ENCODE peak calls at places on chromosomes 12 and 14, in ten cellular contexts. A, V, M, Z, J, P, U, F, Q and C are unnamed samples.

GRCh38 chr12:19779393-19780056 is 340.2 kb downstream of the AEBP2 start:
- DNase-seq in V (no peak), J (no peak), Q (peak), Z (no peak), M (no peak), P (no peak), U (no peak), F (no peak), A (no peak), C (no peak)

GRCh38 chr12:51070004-51070403 is 13.4 kb downstream of the CSRNP2 start:
- DNase-seq in U (no peak), Z (no peak), Q (no peak), A (no peak), P (no peak), V (no peak), F (no peak), M (no peak), J (no peak), C (no peak)

GRCh38 chr12:868722-869121 is 80.8 kb downstream of the RAD52 start:
- DNase-seq in M (no peak), V (no peak), F (no peak), A (no peak), P (no peak), J (no peak), Q (no peak), U (no peak), Z (no peak), C (no peak)

GRCh38 chr12:111220363-111220762 is 148.5 kb downstream of the PHETA1 start:
- DNase-seq in A (no peak), Q (no peak), F (no peak), M (no peak), U (no peak), Z (no peak), J (no peak), P (no peak), V (no peak), C (no peak)

GRCh38 chr12:42468341-42468821 is 121.2 kb downstream of the PRICKLE1 start:
- DNase-seq in V (no peak), F (no peak), J (no peak), U (no peak), Q (no peak), A (no peak), P (peak), Z (no peak), M (peak), C (no peak)

GRCh38 chr12:118850244-118850825 is 131.0 kb upstream of the SRRM4 start:
- DNase-seq in V (peak), Z (peak), F (peak), Q (peak), J (no peak), A (no peak), M (no peak), P (peak), U (peak), C (no peak)

GRCh38 chr12:25459541-25459951 is 93.5 kb downstream of the LMNTD1 start:
- DNase-seq in F (no peak), M (no peak), A (peak), V (no peak), U (no peak), Z (no peak), P (no peak), Q (no peak), J (no peak), C (peak)

GRCh38 chr14:27739657-27740156 is 1026.9 kb upstream of the FOXG1 start:
- DNase-seq in J (no peak), P (no peak), F (no peak), Z (no peak), A (no peak), M (no peak), V (no peak), U (no peak), Q (no peak), C (no peak)

GRCh38 chr12:27274706-27275105 is 30.6 kb downstream of the STK38L start:
- DNase-seq in Z (no peak), A (no peak), M (no peak), P (no peak), Q (no peak), V (no peak), F (no peak), J (no peak), U (no peak), C (no peak)

GRCh38 chr14:73723799-73724621 is 9.8 kb upstream of the PNMA1 start:
- DNase-seq in V (peak), M (peak), A (no peak), U (peak), P (peak), F (no peak), Q (peak), J (peak), Z (peak), C (no peak)

GRCh38 chr12:62647586-62647985 is 181.0 kb downstream of the MON2 start:
- DNase-seq in J (no peak), A (no peak), Z (no peak), P (no peak), M (no peak), Q (no peak), F (no peak), U (no peak), V (no peak), C (no peak)

GRCh38 chr12:51890511-51891171 is 2.7 kb downstream of the ANKRD33 start:
- DNase-seq in F (no peak), V (no peak), J (peak), Z (no peak), M (no peak), Q (no peak), A (peak), U (no peak), P (no peak), C (no peak)

GRCh38 chr14:102088012-102088792 is 1.4 kb upstream of the HSP90AA1 start:
- DNase-seq in M (peak), V (peak), U (no peak), Q (peak), J (peak), Z (no peak), P (peak), F (peak), A (peak), C (no peak)

GRCh38 chr12:124919646-124920352 is 5.3 kb upstream of the UBC start:
- DNase-seq in U (no peak), A (no peak), Q (no peak), Z (peak), V (no peak), M (no peak), P (peak), J (no peak), F (no peak), C (no peak)

GRCh38 chr12:57126061-57126460 is 2.2 kb upstream of the LRP1 start:
- DNase-seq in V (no peak), U (no peak), A (no peak), F (no peak), M (no peak), Q (no peak), Z (no peak), J (no peak), P (no peak), C (peak)

GRCh38 chr12:89796798-89797382 is 88.3 kb upstream of the ATP2B1 start:
- DNase-seq in P (no peak), U (no peak), Q (no peak), F (no peak), M (no peak), A (no peak), Z (no peak), J (no peak), V (no peak), C (no peak)

GRCh38 chr14:95140060-95140858 is 17.1 kb downstream of the DICER1 start:
- DNase-seq in V (no peak), A (no peak), P (no peak), M (no peak), Z (peak), Q (no peak), U (no peak), F (no peak), J (no peak), C (no peak)

GRCh38 chr12:30877110-30877875 is 49.3 kb upstream of the TSPAN11 start:
- DNase-seq in F (no peak), U (no peak), V (no peak), P (no peak), M (no peak), Z (no peak), A (no peak), J (peak), Q (no peak), C (peak)

GRCh38 chr14:101561897-101562490 is 699 bp downstream of the DIO3 start:
- DNase-seq in A (peak), Q (no peak), P (no peak), M (no peak), Z (no peak), J (no peak), V (no peak), F (no peak), U (no peak), C (no peak)

GRCh38 chr12:5868585-5869295 is 76.3 kb downstream of the ANO2 start:
- DNase-seq in P (no peak), J (no peak), V (no peak), U (no peak), Q (no peak), F (no peak), A (no peak), Z (no peak), M (no peak), C (no peak)

GRCh38 chr14:78253986-78254385 is 83.8 kb downstream of the NRXN3 start:
- DNase-seq in U (peak), V (peak), J (no peak), A (no peak), P (no peak), Q (no peak), M (no peak), F (no peak), Z (peak), C (no peak)

GRCh38 chr12:53211476-53212381 is 4.7 kb upstream of the ITGB7 start:
- DNase-seq in J (no peak), Z (no peak), P (no peak), A (no peak), Q (no peak), M (no peak), F (no peak), U (no peak), V (no peak), C (no peak)

GRCh38 chr12:47987411-47988072 is 16.7 kb downstream of the COL2A1 start:
- DNase-seq in Z (no peak), F (no peak), P (no peak), U (no peak), Q (no peak), V (no peak), J (no peak), A (no peak), M (no peak), C (no peak)

GRCh38 chr14:49770212-49770817 is 2.4 kb downstream of the KLHDC2 start:
- DNase-seq in P (peak), Q (no peak), V (peak), Z (peak), F (no peak), M (no peak), J (no peak), A (no peak), U (no peak), C (no peak)

GRCh38 chr12:100229876-100230275 is 29.3 kb downstream of the ACTR6 start:
- DNase-seq in Z (peak), M (no peak), F (no peak), Q (no peak), P (no peak), A (no peak), J (no peak), V (no peak), U (no peak), C (no peak)

GRCh38 chr12:108526482-108527234 is 11.6 kb downstream of the FICD start:
- DNase-seq in U (no peak), A (no peak), Q (no peak), P (no peak), M (no peak), V (no peak), Z (no peak), J (no peak), F (no peak), C (no peak)

GRCh38 chr12:32249701-32250270 is 143.1 kb downstream of the BICD1 start:
- DNase-seq in V (no peak), F (no peak), U (no peak), Z (peak), P (no peak), M (no peak), J (no peak), Q (no peak), A (no peak), C (no peak)

GRCh38 chr12:15522574-15523187 is 200.4 kb downstream of the PTPRO start:
- DNase-seq in U (peak), F (no peak), V (peak), Q (no peak), P (no peak), Z (peak), A (no peak), M (no peak), J (no peak), C (no peak)

GRCh38 chr12:65826513-65827171 is 2.4 kb downstream of the HMGA2 start:
- DNase-seq in A (no peak), P (no peak), U (peak), J (no peak), M (no peak), F (no peak), Z (peak), V (no peak), Q (no peak), C (no peak)

GRCh38 chr14:94560782-94561655 is at the start of gene SERPINA4:
- DNase-seq in Q (peak), V (no peak), Z (no peak), P (no peak), A (no peak), U (no peak), F (no peak), J (no peak), M (no peak), C (no peak)

GRCh38 chr12:12682284-12682683 is 13.7 kb downstream of the GPR19 start:
- DNase-seq in M (no peak), P (no peak), J (no peak), F (no peak), A (no peak), Z (no peak), U (no peak), V (no peak), Q (no peak), C (no peak)

DNA sequence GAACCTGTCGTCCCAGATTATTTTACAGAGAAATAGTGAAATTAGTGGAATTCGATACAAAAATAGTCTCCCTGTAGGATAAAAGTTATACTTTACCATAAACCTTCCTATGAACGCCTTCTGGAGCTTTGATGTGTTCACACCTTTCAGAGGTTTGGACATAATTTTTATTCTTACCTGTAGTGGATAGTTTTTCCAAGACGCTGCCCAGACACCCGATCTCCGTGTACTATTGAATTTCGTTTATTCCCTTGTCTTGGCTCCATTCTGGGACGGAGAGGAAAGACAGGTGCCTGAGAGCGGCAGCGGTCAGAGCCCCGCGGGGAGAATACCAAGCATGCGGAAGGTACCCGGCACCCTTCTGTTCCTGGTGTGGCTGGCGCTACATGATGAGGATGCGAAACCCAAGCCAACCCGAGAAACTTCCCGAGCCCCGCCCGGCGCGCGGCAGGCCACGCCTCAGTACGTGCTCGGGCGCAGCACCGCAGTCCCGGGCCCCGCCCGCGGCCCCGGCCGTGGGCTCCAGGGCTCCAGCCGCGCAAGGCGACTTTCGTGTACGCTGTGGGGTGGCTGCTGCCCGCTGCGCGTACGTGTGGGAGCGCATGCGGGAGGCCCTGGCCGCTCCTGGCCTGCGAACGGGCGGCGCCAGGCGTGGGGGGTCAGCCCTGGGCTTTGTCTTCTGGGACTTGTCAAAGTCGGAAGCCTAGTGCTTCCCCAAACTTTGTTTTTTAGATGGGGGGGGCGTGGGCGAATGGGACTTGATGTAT is 11.3 kb upstream of the SNAPC1 start:
- DNase-seq in V (no peak), U (peak), M (peak), F (peak), Q (peak), P (peak), A (peak), Z (peak), J (peak), C (no peak)
- TF ChIP-seq CTCF in V (no peak), U (no peak), M (no peak), F (no peak), Q (no peak), P (no peak), A (peak), Z (no peak), J (no peak), C (no peak)

DNA sequence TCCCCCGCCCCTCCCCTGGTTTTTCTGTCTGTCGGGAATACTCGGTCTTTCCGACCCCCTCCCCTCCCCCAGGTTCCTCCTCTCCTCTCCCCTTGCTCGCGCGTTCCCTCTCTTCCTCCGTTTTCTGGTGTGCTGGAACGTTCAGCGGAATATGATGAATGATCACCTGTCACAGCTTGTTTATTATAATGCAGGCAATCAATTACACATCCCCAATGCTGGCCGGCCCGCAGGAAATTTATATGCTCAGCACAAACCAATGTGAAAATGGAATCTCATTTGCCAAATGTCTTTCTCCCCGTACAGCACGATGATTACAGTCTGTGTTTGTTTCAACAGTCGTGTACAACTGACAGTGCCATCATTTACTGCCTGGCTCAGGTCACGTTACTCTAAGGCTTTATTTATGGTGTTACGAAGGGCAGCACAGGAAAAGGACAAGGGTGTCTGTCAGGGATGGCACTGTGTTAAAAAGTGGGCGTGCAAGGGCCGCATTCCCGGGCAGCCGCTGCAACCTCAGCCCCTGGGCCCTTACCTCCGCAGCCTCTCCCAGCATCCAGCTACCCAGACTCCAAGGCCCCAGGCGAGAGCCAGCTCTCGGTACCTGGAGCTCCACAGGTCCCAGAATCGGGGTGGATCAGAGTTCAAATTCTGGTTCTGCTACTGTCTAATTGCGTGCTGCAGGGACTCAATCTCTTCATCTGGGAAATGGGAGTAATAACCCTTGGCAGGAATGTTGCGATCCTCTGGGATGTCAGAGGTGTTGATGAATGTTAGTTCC is 24.6 kb upstream of the MAP1LC3B2 start:
- DNase-seq in A (peak), Q (peak), F (no peak), M (peak), P (peak), V (no peak), U (no peak), Z (peak), J (no peak), C (no peak)
- H3K4me3 ChIP-seq in A (peak), Q (peak), F (peak), M (peak), P (no peak), V (peak), U (peak), Z (peak), J (peak), C (peak)

GRCh38 chr12:92094751-92095161 is 50.9 kb downstream of the BTG1 start:
- DNase-seq in Z (peak), F (no peak), M (no peak), V (peak), A (no peak), U (no peak), J (no peak), P (no peak), Q (no peak), C (no peak)
- TF ChIP-seq CTCF in Z (peak), F (no peak), M (no peak), V (peak), A (no peak), U (no peak), J (no peak), P (no peak), Q (no peak), C (no peak)

DNA sequence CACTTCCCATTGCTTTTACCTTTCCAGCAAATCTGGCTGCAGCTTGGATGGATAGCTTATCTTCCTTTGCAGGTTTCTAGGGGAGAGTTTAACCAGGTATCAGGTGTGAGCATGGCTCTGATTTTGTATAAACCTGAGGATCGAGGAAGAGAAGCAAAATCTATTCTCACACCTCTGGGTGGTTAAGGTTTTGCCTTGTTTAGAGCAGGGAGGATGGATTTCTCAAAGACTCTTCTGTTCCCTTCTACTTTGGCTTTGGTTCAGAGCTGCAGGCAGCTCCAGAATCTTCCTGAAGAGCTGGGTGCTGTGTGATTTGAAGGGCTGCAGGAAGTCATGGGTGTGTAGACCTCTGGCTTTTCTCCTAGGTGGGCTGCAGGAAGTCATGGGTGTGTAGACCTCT is 1.7 kb downstream of the JDP2 start:
- DNase-seq in A (no peak), P (no peak), Q (no peak), Z (no peak), U (no peak), J (no peak), V (no peak), M (no peak), F (no peak), C (no peak)
- H3K4me3 ChIP-seq in A (peak), P (no peak), Q (no peak), Z (no peak), U (peak), J (peak), V (no peak), M (peak), F (peak), C (peak)

DNA sequence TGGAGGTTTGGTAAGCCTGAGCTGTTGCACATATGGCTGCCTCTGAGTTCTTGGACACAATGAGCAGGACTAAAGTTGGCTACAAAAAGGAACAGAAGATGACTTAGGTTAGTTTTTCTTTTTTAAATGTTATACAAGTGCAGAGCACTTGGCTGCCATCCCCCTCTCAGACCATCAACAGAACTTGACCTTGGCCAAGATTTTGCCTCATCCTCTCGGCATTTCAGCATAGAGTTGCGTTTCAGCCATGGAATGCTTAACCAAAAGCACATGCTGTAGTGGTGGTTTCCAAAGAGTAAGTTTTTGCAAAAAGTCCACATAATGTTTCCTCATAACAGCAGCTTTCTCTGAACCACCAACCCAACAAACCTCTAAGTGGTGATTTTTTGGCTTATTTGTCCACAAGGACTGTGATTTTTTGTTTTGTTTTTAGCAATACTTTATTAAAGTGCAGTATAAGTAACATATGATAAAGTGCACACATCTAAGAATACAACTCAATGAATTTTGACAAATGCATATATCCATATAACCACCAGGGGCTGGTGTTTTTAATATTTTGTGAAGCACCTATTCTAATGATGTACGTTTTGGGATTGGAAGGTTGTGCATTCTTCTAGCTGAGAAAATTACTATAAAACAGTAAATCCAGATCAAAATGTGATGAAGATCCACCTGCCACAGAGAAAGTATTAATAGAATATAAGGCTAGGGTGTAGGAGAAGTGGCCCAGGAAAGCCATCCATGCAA is 12.1 kb upstream of the GALNT16 start:
- DNase-seq in V (no peak), M (peak), A (no peak), P (no peak), J (no peak), Q (peak), Z (peak), F (no peak), U (no peak), C (peak)
- TF ChIP-seq CTCF in V (no peak), M (peak), A (peak), P (no peak), J (peak), Q (no peak), Z (peak), F (no peak), U (no peak), C (peak)